ENCODE peak calls at places on chromosome 9, in four cellular contexts. R is WTC11, M is SK-N-SH, F is K562. G is an unnamed sample.

GRCh38 chr9:33799928-33800689 is 4.7 kb downstream of the PRSS3 start:
- DNase-seq in R (no peak), M (peak; percentile 23), F (no peak), G (no peak)

GRCh38 chr9:124133752-124134151 is 122.2 kb downstream of the LHX2 start:
- DNase-seq in R (peak; percentile 53), M (no peak), F (no peak), G (no peak)

GRCh38 chr9:107481035-107481434 is 8.5 kb downstream of the KLF4 start:
- DNase-seq in R (no peak), M (no peak), F (no peak), G (no peak)

GRCh38 chr9:112268421-112268820 is 65.0 kb downstream of the PTBP3 start:
- DNase-seq in R (no peak), M (no peak), F (no peak), G (no peak)

GRCh38 chr9:120441446-120442279 is 138.3 kb downstream of the CDK5RAP2 start:
- DNase-seq in R (no peak), M (no peak), F (no peak), G (no peak)

GRCh38 chr9:81225586-81225985 is 463.8 kb downstream of the TLE1 start:
- DNase-seq in R (no peak), M (no peak), F (no peak), G (no peak)

GRCh38 chr9:16925426-16925825 is 55.0 kb upstream of the BNC2 start:
- DNase-seq in R (no peak), M (no peak), F (no peak), G (no peak)

GRCh38 chr9:122261469-122261881 is 3.2 kb downstream of the RBM18 start:
- DNase-seq in R (no peak), M (no peak), F (peak; percentile 19), G (no peak)

GRCh38 chr9:6080154-6080716 is 64.8 kb upstream of the RANBP6 start:
- DNase-seq in R (peak; percentile 97), M (peak; percentile 75), F (peak; percentile 70), G (peak; percentile 92)

GRCh38 chr9:93653762-93654161 is 77.4 kb downstream of the PHF2 start:
- DNase-seq in R (peak; percentile 5), M (no peak), F (no peak), G (no peak)

GRCh38 chr9:21782207-21782606 is 20.2 kb upstream of the MTAP start:
- DNase-seq in R (no peak), M (no peak), F (no peak), G (no peak)

GRCh38 chr9:75108571-75108970 is 20.3 kb downstream of the OSTF1 start:
- DNase-seq in R (no peak), M (no peak), F (no peak), G (no peak)

GRCh38 chr9:93096811-93097382 is 880 bp downstream of the CARD19 start:
- DNase-seq in R (no peak), M (no peak), F (no peak), G (no peak)

GRCh38 chr9:83012160-83012559 is 50.8 kb downstream of the RASEF start:
- DNase-seq in R (no peak), M (no peak), F (no peak), G (no peak)

GRCh38 chr9:82882744-82883143 is 180.2 kb downstream of the RASEF start:
- DNase-seq in R (no peak), M (no peak), F (no peak), G (no peak)

GRCh38 chr9:78366827-78367226 is 69.9 kb downstream of the PSAT1 start:
- DNase-seq in R (no peak), M (no peak), F (no peak), G (no peak)

GRCh38 chr9:95383198-95383673 is 65.7 kb upstream of the FANCC start:
- DNase-seq in R (no peak), M (no peak), F (no peak), G (no peak)

GRCh38 chr9:1207681-1208080 is 157.5 kb downstream of the DMRT2 start:
- DNase-seq in R (no peak), M (no peak), F (no peak), G (no peak)

GRCh38 chr9:137163101-137163661 is 6.7 kb downstream of the LRRC26 start:
- DNase-seq in R (peak; percentile 59), M (no peak), F (peak; percentile 69), G (peak; percentile 70)

GRCh38 chr9:84230355-84231136 is 110.0 kb downstream of the SLC28A3 start:
- DNase-seq in R (no peak), M (no peak), F (no peak), G (no peak)

GRCh38 chr9:109448223-109448622 is 49.9 kb downstream of the PTPN3 start:
- DNase-seq in R (no peak), M (no peak), F (no peak), G (no peak)

GRCh38 chr9:591292-591691 is 250.2 kb upstream of the DMRT1 start:
- DNase-seq in R (no peak), M (no peak), F (no peak), G (no peak)

GRCh38 chr9:33852216-33852826 is 35.4 kb downstream of the UBE2R2 start:
- DNase-seq in R (peak; percentile 38), M (peak; percentile 63), F (no peak), G (peak; percentile 55)

GRCh38 chr9:14004110-14004509 is 309.8 kb downstream of the NFIB start:
- DNase-seq in R (no peak), M (no peak), F (no peak), G (no peak)

GRCh38 chr9:107989544-107989943 is 500.0 kb upstream of the KLF4 start:
- DNase-seq in R (no peak), M (no peak), F (no peak), G (no peak)

GRCh38 chr9:125784286-125785049 is 37.3 kb downstream of the PBX3 start:
- DNase-seq in R (no peak), M (no peak), F (no peak), G (no peak)
- TF ChIP-seq TEAD4 in R (no peak), M (no peak), F (no peak), G (no peak)

GRCh38 chr9:113592806-113593575 is 129.5 kb downstream of the RGS3 start:
- DNase-seq in R (no peak), M (no peak), F (no peak), G (no peak)
- TF ChIP-seq TEAD4 in R (no peak), M (no peak), F (no peak), G (no peak)

GRCh38 chr9:114473447-114473801 is 31.8 kb downstream of the WHRN start:
- DNase-seq in R (no peak), M (no peak), F (no peak), G (no peak)

GRCh38 chr9:114474425-114474824 is 30.8 kb downstream of the WHRN start:
- DNase-seq in R (no peak), M (no peak), F (no peak), G (no peak)

GRCh38 chr9:114470581-114470980 is 34.7 kb downstream of the WHRN start:
- DNase-seq in R (no peak), M (no peak), F (no peak), G (no peak)

GRCh38 chr9:114471157-114471556 is 34.1 kb downstream of the WHRN start:
- DNase-seq in R (no peak), M (no peak), F (no peak), G (no peak)

GRCh38 chr9:114472765-114473446 is 32.4 kb downstream of the WHRN start:
- DNase-seq in R (no peak), M (no peak), F (no peak), G (no peak)
- TF ChIP-seq TEAD4 in R (no peak), M (no peak), F (no peak), G (no peak)

DNA sequence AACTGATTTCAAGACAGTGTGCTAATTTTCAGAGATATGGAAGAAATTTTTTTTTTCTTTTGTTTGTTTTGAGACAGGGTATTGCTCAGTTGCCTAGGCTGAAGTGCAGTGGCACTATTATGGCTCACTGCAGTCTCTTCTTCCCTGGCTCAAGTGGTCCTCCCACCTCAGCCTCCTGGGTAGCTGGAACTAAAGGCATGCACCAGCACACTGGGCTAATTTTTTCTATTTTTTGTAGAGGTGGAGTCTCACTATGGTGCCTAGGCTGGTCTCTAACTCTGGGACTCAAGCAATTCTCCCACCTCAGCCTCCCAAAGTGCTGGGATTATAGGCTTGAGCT is 9.9 kb upstream of the TEX48 start:
- DNase-seq in R (no peak), M (no peak), F (no peak), G (no peak)
- TF ChIP-seq TEAD4 in R (no peak), M (no peak), F (no peak), G (no peak)

GRCh38 chr9:133372144-133372543 is 3.7 kb downstream of the SURF4 start:
- DNase-seq in R (no peak), M (no peak), F (no peak), G (no peak)

GRCh38 chr9:133370680-133371079 is 5.2 kb downstream of the SURF4 start:
- DNase-seq in R (no peak), M (no peak), F (no peak), G (no peak)

GRCh38 chr9:133369923-133370322 is 5.9 kb downstream of the SURF4 start:
- DNase-seq in R (no peak), M (no peak), F (no peak), G (no peak)

GRCh38 chr9:133369419-133369818 is 6.4 kb downstream of the SURF4 start:
- DNase-seq in R (no peak), M (no peak), F (no peak), G (no peak)

GRCh38 chr9:133371261-133371711 is 4.6 kb downstream of the SURF4 start:
- DNase-seq in R (no peak), M (no peak), F (no peak), G (no peak)
- TF ChIP-seq TEAD4 in R (no peak), M (no peak), F (no peak), G (no peak)

DNA sequence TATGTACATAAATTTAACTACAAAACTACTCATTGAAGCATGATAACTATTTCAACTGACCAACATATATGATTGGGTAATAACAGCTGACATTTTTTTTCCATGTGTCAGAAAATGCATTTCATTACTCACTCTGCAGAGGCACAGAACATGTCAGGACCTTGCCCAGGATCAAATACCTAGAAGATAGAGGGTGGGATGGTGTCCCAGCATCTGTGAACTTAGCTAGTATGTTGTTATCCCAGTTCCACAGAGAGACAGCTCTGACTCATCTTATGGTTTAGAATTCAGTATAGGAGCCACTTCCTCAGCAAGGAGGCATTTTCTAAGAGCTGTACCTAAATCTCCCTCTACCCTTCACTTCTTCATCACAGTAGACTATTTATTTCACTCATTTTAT is 1198.6 kb upstream of the ACO1 start:
- DNase-seq in R (no peak), M (no peak), F (no peak), G (no peak)
- TF ChIP-seq TEAD4 in R (no peak), M (no peak), F (no peak), G (no peak)

DNA sequence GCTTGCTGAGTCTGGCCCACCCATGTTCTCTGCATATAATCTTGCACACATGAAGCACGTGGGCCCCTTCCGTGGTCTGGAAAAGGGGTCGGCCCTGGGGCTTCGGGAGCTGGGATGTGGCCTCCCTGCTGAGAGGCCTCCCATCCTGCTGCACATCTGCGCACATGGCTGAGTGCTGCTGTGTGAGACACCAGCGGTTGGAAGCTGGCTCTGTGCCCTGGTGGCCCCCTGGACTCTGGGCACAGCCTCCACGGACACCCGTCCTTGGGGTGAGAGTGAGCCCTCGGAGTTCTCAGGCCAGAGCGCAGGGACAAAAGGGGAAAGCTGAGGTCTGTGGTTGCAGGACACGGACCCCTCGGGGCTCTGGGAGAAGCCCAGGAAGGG is 115.8 kb downstream of the RXRA start:
- DNase-seq in R (no peak), M (peak; percentile 54), F (no peak), G (no peak)
- TF ChIP-seq TEAD4 in R (no peak), M (no peak), F (no peak), G (no peak)

GRCh38 chr9:89591291-89592200 is 13.3 kb upstream of the GADD45G start:
- DNase-seq in R (no peak), M (no peak), F (no peak), G (no peak)
- TF ChIP-seq TEAD4 in R (no peak), M (no peak), F (no peak), G (no peak)

G was measured in H1.